ENCODE peak calls at places on chromosomes 6 and 20, in six cellular contexts. D, W, Q, C, B and E are unnamed samples.

GRCh38 chr20:3532089-3532615 is 61.3 kb downstream of the ATRN start:
- DNase-seq in D (no peak), W (no peak), Q (no peak), C (no peak), B (no peak), E (no peak)

GRCh38 chr6:169490409-169490708 is 211.5 kb downstream of the WDR27 start:
- DNase-seq in D (no peak), W (no peak), Q (no peak), C (no peak), B (no peak), E (no peak)

GRCh38 chr6:150539111-150539510 is 60.6 kb upstream of the PLEKHG1 start:
- DNase-seq in D (no peak), W (no peak), Q (no peak), C (no peak), B (no peak), E (no peak)

GRCh38 chr6:74879234-74879633 is 326.6 kb downstream of the COL12A1 start:
- DNase-seq in D (no peak), W (no peak), Q (no peak), C (peak; percentile 95), B (peak; percentile 74), E (no peak)

GRCh38 chr6:16471222-16471784 is 232.9 kb downstream of the GMPR start:
- DNase-seq in D (no peak), W (no peak), Q (no peak), C (no peak), B (no peak), E (no peak)

GRCh38 chr6:30657454-30657853 is 10.5 kb downstream of the C6orf136 start:
- DNase-seq in D (no peak), W (no peak), Q (no peak), C (no peak), B (no peak), E (no peak)

GRCh38 chr6:150915868-150916267 is 50.4 kb downstream of the MTHFD1L start:
- DNase-seq in D (no peak), W (no peak), Q (no peak), C (peak; percentile 51), B (no peak), E (no peak)

GRCh38 chr20:4160761-4161305 is 145.5 kb upstream of the RNF24 start:
- DNase-seq in D (no peak), W (peak; percentile 82), Q (no peak), C (peak; percentile 77), B (no peak), E (no peak)

GRCh38 chr6:85676086-85676729 is 33.5 kb upstream of the SYNCRIP start:
- DNase-seq in D (no peak), W (no peak), Q (no peak), C (peak; percentile 50), B (no peak), E (no peak)

GRCh38 chr20:63553933-63554290 is at the start of gene FNDC11:
- DNase-seq in D (no peak), W (peak; percentile 80), Q (no peak), C (no peak), B (no peak), E (no peak)

GRCh38 chr20:19757487-19757972 is 528 bp upstream of the RIN2 start:
- DNase-seq in D (peak; percentile 71), W (peak; percentile 83), Q (no peak), C (peak; percentile 74), B (no peak), E (no peak)

GRCh38 chr20:63702036-63702665 is 5.6 kb downstream of the ARFRP1 start:
- DNase-seq in D (no peak), W (no peak), Q (no peak), C (no peak), B (no peak), E (no peak)

GRCh38 chr6:135796884-135797283 is 54.6 kb upstream of the PDE7B start:
- DNase-seq in D (no peak), W (no peak), Q (no peak), C (peak; percentile 28), B (no peak), E (no peak)

GRCh38 chr6:56314683-56315523 is 67.5 kb upstream of the COL21A1 start:
- DNase-seq in D (peak; percentile 3), W (peak; percentile 50), Q (no peak), C (peak; percentile 56), B (peak; percentile 34), E (peak; percentile 17)

GRCh38 chr6:18478610-18479009 is 91.5 kb downstream of the RNF144B start:
- DNase-seq in D (no peak), W (no peak), Q (no peak), C (no peak), B (no peak), E (no peak)

GRCh38 chr6:96150431-96150830 is 134.7 kb downstream of the FUT9 start:
- DNase-seq in D (no peak), W (no peak), Q (no peak), C (no peak), B (no peak), E (no peak)

DNA sequence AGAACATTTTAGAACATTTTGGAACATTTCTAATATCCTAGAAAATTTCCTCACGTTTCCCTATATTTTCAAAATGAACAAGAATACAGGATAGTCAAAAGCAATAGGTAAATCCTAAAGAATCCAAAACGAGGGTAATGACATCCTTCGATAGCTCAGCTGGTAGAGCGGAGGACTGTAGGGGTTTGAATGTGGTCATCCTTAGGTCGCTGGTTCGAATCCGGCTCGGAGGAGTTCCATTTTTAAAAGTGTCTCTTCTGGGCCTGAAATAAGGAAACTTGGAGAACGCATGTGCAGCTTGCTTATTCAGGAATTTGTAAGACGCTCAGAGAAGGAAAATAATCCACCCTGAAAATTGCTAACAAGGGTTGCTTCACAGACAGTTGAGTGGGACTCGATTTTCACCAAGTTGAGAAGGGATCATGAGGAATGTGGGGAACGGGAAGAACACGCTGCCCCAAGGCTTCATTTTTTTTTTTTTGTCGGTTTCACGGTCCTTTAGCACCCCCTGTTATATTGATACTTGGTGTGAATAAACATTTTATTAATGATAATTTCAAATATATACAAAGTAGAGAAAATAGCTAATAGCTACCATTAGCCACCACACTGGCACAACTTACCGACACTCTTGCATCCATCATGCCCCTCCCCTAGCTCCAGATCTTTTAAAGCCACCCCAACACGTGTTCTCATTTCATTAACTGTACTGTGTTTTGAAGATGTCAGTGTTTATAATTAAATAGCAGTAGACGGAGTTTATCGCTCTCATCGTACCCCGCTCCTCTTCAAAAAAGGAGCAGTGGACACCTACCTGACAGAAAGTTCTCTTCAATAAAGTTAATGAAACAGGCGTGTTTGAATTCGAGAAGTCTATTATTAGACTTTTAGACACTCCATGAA is 1.8 kb upstream of the ABT1 start:
- DNase-seq in D (peak; percentile 53), W (peak; percentile 36), Q (no peak), C (peak; percentile 78), B (peak; percentile 6), E (no peak)
- H3K4me3 ChIP-seq in D (peak overlapping the region; percentile 77), W (peak overlapping the region; percentile 22), Q (peak overlapping the region; percentile 72), C (peak overlapping the region; percentile 98), B (peak overlapping the region; percentile 76), E (peak overlapping the region; percentile 99)

GRCh38 chr20:54555150-54555549 is 79.8 kb downstream of the DOK5 start:
- DNase-seq in D (no peak), W (no peak), Q (no peak), C (no peak), B (no peak), E (no peak)

GRCh38 chr20:54550776-54551396 is 75.5 kb downstream of the DOK5 start:
- DNase-seq in D (no peak), W (no peak), Q (no peak), C (peak; percentile 27), B (no peak), E (no peak)

GRCh38 chr20:54554006-54554405 is 78.6 kb downstream of the DOK5 start:
- DNase-seq in D (no peak), W (no peak), Q (no peak), C (no peak), B (no peak), E (no peak)

GRCh38 chr20:54545959-54546358 is 70.6 kb downstream of the DOK5 start:
- DNase-seq in D (no peak), W (no peak), Q (no peak), C (no peak), B (no peak), E (no peak)

DNA sequence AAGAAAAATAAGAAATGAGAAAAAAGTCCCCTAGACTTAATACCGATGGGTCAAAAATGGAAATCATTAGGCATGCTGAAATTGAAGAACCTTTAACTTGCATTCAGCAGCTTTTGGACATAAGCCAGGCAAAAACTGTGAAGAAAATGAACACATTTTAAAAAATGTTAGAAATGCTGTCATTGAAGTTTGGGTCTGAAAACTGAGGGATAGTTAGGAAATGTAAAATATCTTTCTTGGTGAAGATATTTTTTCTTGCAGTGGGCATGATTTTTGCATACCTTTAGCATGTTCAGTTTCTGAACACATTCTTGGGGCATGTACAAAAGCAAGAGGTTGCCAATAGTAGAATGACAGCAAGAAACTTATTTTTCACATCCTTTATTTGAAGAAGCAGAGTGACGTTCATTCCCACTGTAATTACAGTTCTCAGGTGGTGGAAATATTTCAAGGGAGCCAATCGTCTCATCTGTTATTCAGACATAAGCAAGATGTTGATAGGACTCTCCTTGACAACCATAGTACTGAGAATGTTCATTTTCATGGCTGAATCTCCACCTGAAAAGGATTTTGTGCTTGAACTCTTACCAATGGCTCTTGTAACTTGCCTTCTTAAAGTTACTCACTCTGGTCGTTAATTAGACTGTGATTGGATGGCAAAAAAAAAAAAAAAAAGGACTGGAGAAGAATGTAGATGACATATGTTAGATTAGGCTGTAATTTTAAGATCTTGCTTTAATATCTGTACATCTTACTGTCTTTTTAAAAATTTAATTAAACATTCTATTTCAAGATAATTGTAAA is 74.3 kb downstream of the DOK5 start:
- DNase-seq in D (no peak), W (no peak), Q (no peak), C (no peak), B (no peak), E (no peak)
- H3K4me3 ChIP-seq in D (no peak overlapping the region), W (no peak overlapping the region), Q (no peak overlapping the region), C (no peak overlapping the region), B (no peak overlapping the region), E (no peak overlapping the region)

DNA sequence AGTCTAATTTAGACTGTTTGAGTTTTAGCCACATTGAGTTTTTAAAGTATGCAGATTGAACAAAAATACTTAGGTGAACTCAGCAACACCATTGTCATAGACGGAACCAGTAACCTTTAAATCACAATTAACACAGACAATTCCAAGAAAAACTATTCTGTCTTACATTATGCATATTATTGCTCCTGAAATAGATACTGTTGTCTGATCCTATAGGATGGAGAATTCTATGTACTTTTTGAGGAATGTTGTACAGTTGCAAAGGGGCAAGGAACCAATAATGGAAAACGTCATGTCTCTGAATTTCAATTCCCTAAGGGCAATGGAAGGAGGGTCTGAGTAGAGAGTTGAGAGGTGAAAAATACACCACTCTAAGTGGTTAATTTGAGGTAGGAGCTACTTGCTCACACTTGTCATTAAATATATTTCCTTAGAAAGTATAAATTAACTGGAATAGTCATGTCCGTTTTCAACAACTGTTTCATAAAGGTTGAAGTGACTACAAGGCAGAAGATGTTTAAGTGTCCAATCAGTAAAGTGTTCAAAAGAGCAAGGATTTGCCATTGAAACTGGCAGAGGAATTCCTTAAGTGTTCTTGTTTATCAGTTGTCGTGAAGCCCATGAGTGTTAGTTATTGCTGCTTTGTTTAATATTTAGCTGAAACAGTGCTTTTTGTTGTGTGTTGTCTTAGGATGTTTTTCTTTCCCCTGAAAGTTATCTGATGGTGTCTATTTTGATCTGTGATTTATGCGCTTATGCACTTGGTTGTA is 1.3 kb downstream of the NKAIN2 start:
- DNase-seq in D (no peak), W (no peak), Q (no peak), C (no peak), B (no peak), E (no peak)
- H3K4me3 ChIP-seq in D (no peak overlapping the region), W (no peak overlapping the region), Q (no peak overlapping the region), C (no peak overlapping the region), B (no peak overlapping the region), E (no peak overlapping the region)

DNA sequence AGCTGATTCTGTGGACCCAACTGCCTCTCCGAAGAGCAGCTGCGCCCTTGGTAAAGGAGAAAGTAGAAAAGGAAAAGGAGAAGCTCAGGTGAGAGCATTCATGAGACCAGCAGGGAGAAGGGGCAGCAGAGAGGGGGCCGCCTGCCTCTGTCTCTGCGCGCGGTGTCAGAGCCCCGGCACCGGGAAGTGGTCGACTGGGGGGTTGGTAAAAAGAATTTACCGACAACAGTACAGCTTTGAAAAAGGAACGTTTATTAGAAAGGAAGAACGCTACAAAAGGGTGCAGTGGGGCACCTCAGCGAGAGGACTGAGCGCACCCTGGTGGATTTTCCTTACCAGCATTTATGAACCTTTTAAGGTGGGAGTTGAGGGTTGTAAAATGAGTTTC is 61.9 kb downstream of the GPR6 start:
- DNase-seq in D (no peak), W (peak; percentile 71), Q (peak; percentile 40), C (peak; percentile 34), B (no peak), E (peak; percentile 73)
- H3K4me3 ChIP-seq in D (peak overlapping the region; percentile 17), W (peak overlapping the region; percentile 25), Q (peak overlapping the region; percentile 71), C (peak overlapping the region; percentile 32), B (no peak overlapping the region), E (peak overlapping the region; percentile 59)